ENCODE peak calls at places on chromosomes 16 and 17, in eight cellular contexts. O is AG09309, W is HT1080, R is anterior cingulate cortex, M is EL, E is NCI-H774, V is GM10248, A is T-helper 2 cell. D is an unnamed sample.

GRCh38 chr17:63437287-63438091 is 8.6 kb downstream of the CYB561 start:
- DNase-seq in R (no peak), E (no peak), M (no peak), O (no peak), A (no peak), W (no peak), V (no peak), D (no peak)

GRCh38 chr17:38578229-38578628 is 27.5 kb downstream of the SRCIN1 start:
- DNase-seq in W (no peak), E (no peak), A (no peak), R (no peak), V (no peak), O (no peak), M (peak; percentile 66), D (peak; percentile 24)

GRCh38 chr17:40509626-40510327 is 8.4 kb upstream of the TNS4 start:
- DNase-seq in W (no peak), A (no peak), R (no peak), O (no peak), E (no peak), M (no peak), V (no peak), D (no peak)

GRCh38 chr16:50210266-50211038 is 55.9 kb upstream of the ADCY7 start:
- DNase-seq in O (peak; percentile 92), V (peak; percentile 70), M (peak; percentile 84), W (peak; percentile 73), R (peak; percentile 63), A (peak; percentile 20), E (peak; percentile 19), D (peak; percentile 15)

GRCh38 chr17:40306395-40306794 is 2.6 kb upstream of the RARA start:
- DNase-seq in R (no peak), W (no peak), E (no peak), M (peak; percentile 62), V (no peak), A (no peak), O (no peak), D (no peak)

GRCh38 chr16:1596516-1596915 is 15.4 kb downstream of the IFT140 start:
- DNase-seq in M (no peak), O (no peak), V (no peak), A (no peak), R (no peak), E (no peak), W (no peak), D (no peak)

GRCh38 chr16:8551388-8552332 is 38.7 kb downstream of the TMEM114 start:
- DNase-seq in W (no peak), A (no peak), E (no peak), O (no peak), R (no peak), M (no peak), V (no peak), D (no peak)

GRCh38 chr17:60615108-60615507 is 15.1 kb downstream of the PPM1D start:
- DNase-seq in E (no peak), V (no peak), O (no peak), A (no peak), R (no peak), M (no peak), W (no peak), D (no peak)

GRCh38 chr17:58317421-58318064 is 11.1 kb downstream of the TSPOAP1 start:
- DNase-seq in A (peak; percentile 56), E (peak; percentile 26), O (peak; percentile 29), V (peak; percentile 79), R (no peak), W (peak; percentile 94), M (peak; percentile 85), D (no peak)

GRCh38 chr17:74445156-74445555 is 13.3 kb downstream of the GPRC5C start:
- DNase-seq in W (no peak), R (no peak), V (no peak), E (no peak), O (no peak), M (no peak), A (no peak), D (no peak)

GRCh38 chr16:73949574-73950348 is 346.9 kb upstream of the PSMD7 start:
- DNase-seq in O (peak; percentile 96), R (no peak), W (peak; percentile 64), A (no peak), V (no peak), E (no peak), M (peak; percentile 61), D (peak; percentile 35)

GRCh38 chr17:16013943-16014407 is 14.4 kb downstream of the TTC19 start:
- DNase-seq in A (no peak), E (no peak), W (peak; percentile 93), R (no peak), O (peak; percentile 21), M (peak; percentile 79), V (no peak), D (no peak)

GRCh38 chr17:20063665-20064648 is 54.8 kb downstream of the SPECC1 start:
- DNase-seq in R (peak; percentile 43), M (peak; percentile 92), E (no peak), W (peak; percentile 94), V (peak; percentile 39), A (no peak), O (peak; percentile 83), D (no peak)

GRCh38 chr16:30567991-30568638 is 3.4 kb downstream of the ZNF688 start:
- DNase-seq in A (no peak), R (no peak), V (peak; percentile 62), W (peak; percentile 69), E (no peak), O (peak; percentile 92), M (peak; percentile 68), D (no peak)

GRCh38 chr17:76681222-76682137 is 29.3 kb downstream of the MXRA7 start:
- DNase-seq in O (no peak), W (peak; percentile 64), V (peak; percentile 80), A (peak; percentile 55), R (peak; percentile 51), M (peak; percentile 62), E (peak; percentile 61), D (no peak)

GRCh38 chr16:68420366-68420765 is 27.9 kb downstream of the SMPD3 start:
- DNase-seq in R (no peak), W (no peak), O (no peak), M (no peak), A (no peak), V (no peak), E (peak; percentile 63), D (no peak)

GRCh38 chr17:39950871-39951348 is 11.9 kb upstream of the GSDMA start:
- DNase-seq in M (no peak), O (no peak), A (no peak), E (no peak), W (no peak), V (no peak), R (no peak), D (no peak)

GRCh38 chr17:82648761-82649474 is 674 bp upstream of the WDR45B start:
- DNase-seq in M (peak; percentile 34), E (peak; percentile 43), W (no peak), O (no peak), R (no peak), V (peak; percentile 79), A (no peak), D (peak; percentile 80)

GRCh38 chr16:23424292-23424958 is 28.6 kb downstream of the COG7 start:
- DNase-seq in V (no peak), A (no peak), O (no peak), W (no peak), R (no peak), M (no peak), E (no peak), D (no peak)

GRCh38 chr17:83062818-83063671 is 16.4 kb upstream of the METRNL start:
- DNase-seq in O (no peak), A (no peak), R (no peak), E (no peak), M (no peak), V (no peak), W (no peak), D (no peak)

GRCh38 chr16:65546353-65546791 is 424.5 kb upstream of the CDH11 start:
- DNase-seq in A (no peak), M (peak; percentile 17), E (no peak), O (peak; percentile 45), R (no peak), W (no peak), V (no peak), D (no peak)

GRCh38 chr16:70784692-70785317 is 16.2 kb downstream of the VAC14 start:
- DNase-seq in V (no peak), A (no peak), M (no peak), O (no peak), W (no peak), E (no peak), R (no peak), D (no peak)

GRCh38 chr16:16027728-16028310 is 78.4 kb downstream of the ABCC1 start:
- DNase-seq in A (no peak), W (no peak), V (no peak), E (no peak), R (no peak), O (no peak), M (no peak), D (no peak)

GRCh38 chr16:81220369-81220768 is 18.1 kb upstream of the BCO1 start:
- DNase-seq in M (no peak), W (no peak), V (no peak), E (no peak), O (no peak), A (no peak), R (no peak), D (no peak)

GRCh38 chr17:7854851-7855642 is at the start of gene TMEM88:
- DNase-seq in R (no peak), A (no peak), W (no peak), M (no peak), V (no peak), E (no peak), O (no peak), D (no peak)

GRCh38 chr16:13915033-13915635 is 4.8 kb upstream of the ERCC4 start:
- DNase-seq in M (no peak), V (no peak), A (no peak), R (no peak), O (no peak), W (no peak), E (no peak), D (no peak)

GRCh38 chr16:72530434-72530833 is 358.5 kb upstream of the PMFBP1 start:
- DNase-seq in A (no peak), V (no peak), O (peak; percentile 47), R (no peak), M (peak; percentile 84), W (peak; percentile 90), E (no peak), D (no peak)

GRCh38 chr17:32909787-32910369 is 18.1 kb upstream of the TMEM98 start:
- DNase-seq in M (peak; percentile 83), O (peak; percentile 85), A (no peak), E (peak; percentile 64), W (peak; percentile 70), V (peak; percentile 79), R (peak; percentile 64), D (peak; percentile 67)

GRCh38 chr16:87562201-87562600 is 40.1 kb upstream of the JPH3 start:
- DNase-seq in O (no peak), E (peak; percentile 24), A (no peak), V (no peak), R (no peak), W (no peak), M (no peak), D (no peak)

GRCh38 chr17:9151091-9151490 is 129.8 kb downstream of the NTN1 start:
- DNase-seq in W (no peak), R (no peak), O (no peak), V (no peak), A (no peak), M (no peak), E (peak; percentile 4), D (no peak)

GRCh38 chr17:79630821-79631639 is 20.2 kb upstream of the RBFOX3 start:
- DNase-seq in V (no peak), A (no peak), M (no peak), W (no peak), O (no peak), E (no peak), R (no peak), D (no peak)

GRCh38 chr17:41956522-41956921 is 10.1 kb upstream of the CNP start:
- DNase-seq in A (no peak), M (no peak), W (peak; percentile 31), E (no peak), R (no peak), V (no peak), O (no peak), D (no peak)

GRCh38 chr17:42436401-42436800 is 13.3 kb upstream of the CAVIN1 start:
- DNase-seq in E (peak; percentile 59), A (no peak), V (no peak), M (peak; percentile 82), R (no peak), W (peak; percentile 70), O (peak; percentile 93), D (no peak)

GRCh38 chr16:88686439-88687253 is at the start of gene SNAI3:
- DNase-seq in V (peak; percentile 95), M (peak; percentile 59), W (peak; percentile 57), O (no peak), E (peak; percentile 65), A (peak; percentile 82), R (peak; percentile 32), D (peak; percentile 78)